ENCODE peak calls at places on chromosomes 2 and 18, in four cellular contexts. K, E, G and Q are unnamed samples.

GRCh38 chr18:5962362-5962761 is 67.0 kb upstream of the TMEM200C start:
- DNase-seq in K (no peak), E (no peak), G (no peak), Q (no peak)

GRCh38 chr2:68811364-68811763 is 59.8 kb downstream of the BMP10 start:
- DNase-seq in K (no peak), E (no peak), G (no peak), Q (no peak)

GRCh38 chr2:26298286-26298637 is 47.7 kb upstream of the SELENOI start:
- DNase-seq in K (no peak), E (no peak), G (no peak), Q (no peak)

GRCh38 chr18:8522756-8523155 is 86.5 kb upstream of the RAB12 start:
- DNase-seq in K (no peak), E (no peak), G (no peak), Q (no peak)

GRCh38 chr2:43131051-43131889 is 95.1 kb downstream of the ZFP36L2 start:
- DNase-seq in K (peak; percentile 96), E (peak; percentile 89), G (no peak), Q (no peak)

GRCh38 chr2:35973737-35974132 is 381.8 kb upstream of the CRIM1 start:
- DNase-seq in K (no peak), E (no peak), G (no peak), Q (no peak)

GRCh38 chr2:85911836-85912692 is 23.3 kb upstream of the ST3GAL5 start:
- DNase-seq in K (peak; percentile 79), E (no peak), G (no peak), Q (no peak)

GRCh38 chr2:149070681-149071355 is 32.3 kb downstream of the LYPD6B start:
- DNase-seq in K (no peak), E (no peak), G (no peak), Q (no peak)

GRCh38 chr2:234608946-234609345 is 112.1 kb upstream of the ARL4C start:
- DNase-seq in K (no peak), E (peak; percentile 35), G (no peak), Q (no peak)

GRCh38 chr2:9085353-9085752 is 81.9 kb upstream of the MBOAT2 start:
- DNase-seq in K (no peak), E (no peak), G (no peak), Q (no peak)

GRCh38 chr18:60172030-60172429 is 200.5 kb downstream of the MC4R start:
- DNase-seq in K (no peak), E (no peak), G (no peak), Q (no peak)

GRCh38 chr2:207768891-207769596 is 662 bp downstream of the FZD5 start:
- DNase-seq in K (no peak), E (no peak), G (no peak), Q (no peak)

GRCh38 chr2:207722773-207723424 is 11.5 kb downstream of the CCNYL1 start:
- DNase-seq in K (no peak), E (no peak), G (no peak), Q (no peak)

GRCh38 chr2:66813525-66813924 is 378.6 kb downstream of the MEIS1 start:
- DNase-seq in K (no peak), E (no peak), G (no peak), Q (no peak)

GRCh38 chr2:190320696-190321095 is 1.1 kb upstream of the HIBCH start:
- DNase-seq in K (no peak), E (no peak), G (no peak), Q (no peak)

GRCh38 chr18:33536904-33537303 is 41.1 kb upstream of the ASXL3 start:
- DNase-seq in K (no peak), E (no peak), G (no peak), Q (no peak)

GRCh38 chr2:239792649-239793010 is 232.5 kb downstream of the NDUFA10 start:
- DNase-seq in K (peak; percentile 32), E (peak; percentile 74), G (no peak), Q (no peak)

GRCh38 chr2:205366336-205367060 is 315.8 kb upstream of the NRP2 start:
- DNase-seq in K (peak; percentile 85), E (no peak), G (no peak), Q (no peak)

GRCh38 chr2:98474979-98475632 is 30.4 kb downstream of the INPP4A start:
- DNase-seq in K (no peak), E (no peak), G (peak; percentile 60), Q (no peak)

GRCh38 chr18:44761812-44762211 is 81.1 kb downstream of the SETBP1 start:
- DNase-seq in K (peak; percentile 66), E (no peak), G (no peak), Q (no peak)

GRCh38 chr2:211086049-211086448 is 529.6 kb downstream of the CPS1 start:
- DNase-seq in K (peak; percentile 70), E (no peak), G (no peak), Q (no peak)

GRCh38 chr2:230496891-230497290 is 80.9 kb downstream of the SP100 start:
- DNase-seq in K (no peak), E (no peak), G (no peak), Q (no peak)

GRCh38 chr2:230797515-230798495 is 66.9 kb upstream of the ITM2C start:
- DNase-seq in K (no peak), E (no peak), G (no peak), Q (no peak)

GRCh38 chr18:25164211-25164836 is 187.6 kb downstream of the ZNF521 start:
- DNase-seq in K (no peak), E (no peak), G (no peak), Q (no peak)

GRCh38 chr2:72103161-72103560 is 44.5 kb downstream of the CYP26B1 start:
- DNase-seq in K (peak; percentile 49), E (no peak), G (no peak), Q (no peak)

GRCh38 chr2:208638059-208638458 is 231.5 kb downstream of the PTH2R start:
- DNase-seq in K (no peak), E (no peak), G (no peak), Q (no peak)

GRCh38 chr2:46461716-46462171 is 17.6 kb upstream of the TMEM247 start:
- DNase-seq in K (no peak), E (no peak), G (no peak), Q (no peak)

GRCh38 chr2:235468978-235469694 is 24.7 kb upstream of the AGAP1 start:
- DNase-seq in K (peak; percentile 80), E (no peak), G (peak; percentile 10), Q (peak; percentile 69)

GRCh38 chr2:51995293-51995692 is 963.4 kb upstream of the NRXN1 start:
- DNase-seq in K (no peak), E (no peak), G (no peak), Q (peak; percentile 24)

GRCh38 chr2:197890160-197890559 is 85.8 kb downstream of the PLCL1 start:
- DNase-seq in K (no peak), E (no peak), G (no peak), Q (no peak)

GRCh38 chr2:123894167-123894566 is 130.9 kb upstream of the CNTNAP5 start:
- DNase-seq in K (no peak), E (no peak), G (no peak), Q (no peak)

GRCh38 chr2:167504061-167504460 is 615.8 kb downstream of the XIRP2 start:
- DNase-seq in K (no peak), E (no peak), G (no peak), Q (no peak)

GRCh38 chr2:9261231-9261883 is 54.7 kb downstream of the ASAP2 start:
- DNase-seq in K (no peak), E (peak; percentile 78), G (no peak), Q (no peak)

GRCh38 chr2:119326938-119327337 is 39.7 kb downstream of the C2orf76 start:
- DNase-seq in K (no peak), E (no peak), G (no peak), Q (no peak)